ENCODE peak calls at places on chromosomes 4 and X, in five cellular contexts. A is iPS-NIHi11, C is activated T-cell treated with anti-CD3 and anti-CD28 coated beads for 24 hours, Y is colonic mucosa, W is mucosa of descending colon. Q is an unnamed sample.

GRCh38 chr4:61877893-61878292 is 677.8 kb downstream of the ADGRL3 start:
- DNase-seq in A (no peak), C (no peak), Y (no peak), W (no peak), Q (no peak)

GRCh38 chrX:150291014-150291413 is 72.1 kb upstream of the MAMLD1 start:
- DNase-seq in A (no peak), C (no peak), Y (no peak), W (no peak), Q (peak; percentile 13)

GRCh38 chrX:46279925-46280313 is 265.3 kb downstream of the ZNF674 start:
- DNase-seq in A (no peak), C (no peak), Y (no peak), W (no peak), Q (no peak)

GRCh38 chrX:11137543-11138139 is 26.5 kb downstream of the HCCS start:
- DNase-seq in A (no peak), C (no peak), Y (no peak), W (no peak), Q (peak; percentile 4)

GRCh38 chr4:94758141-94758699 is 465 bp downstream of the BMPR1B start:
- DNase-seq in A (peak; percentile 69), C (no peak), Y (peak; percentile 21), W (peak; percentile 56), Q (peak; percentile 61)

GRCh38 chr4:68346461-68346860 is 3.4 kb downstream of the YTHDC1 start:
- DNase-seq in A (no peak), C (no peak), Y (no peak), W (no peak), Q (no peak)

GRCh38 chr4:10040049-10040892 is 19.0 kb upstream of the SLC2A9 start:
- DNase-seq in A (no peak), C (no peak), Y (no peak), W (no peak), Q (no peak)

GRCh38 chr4:172095161-172095560 is 282.0 kb downstream of the GALNTL6 start:
- DNase-seq in A (no peak), C (no peak), Y (no peak), W (no peak), Q (no peak)